ENCODE peak calls at places on chromosomes 4 and X, in eight cellular contexts. E is HepG2, R is hepatocyte, J is neuronal stem cell, Y is mesenchymal stem cell, F is endothelial cell of umbilical vein, B is OCI-LY7, S is DND-41. K is an unnamed sample.

GRCh38 chr4:25223770-25224375 is 10.0 kb upstream of the PI4K2B start:
- DNase-seq in S (peak; percentile 63), J (peak; percentile 47), R (no peak), F (peak; percentile 21), Y (peak; percentile 30), E (no peak), B (peak; percentile 57), K (peak; percentile 8)

GRCh38 chrX:20263474-20263873 is 3.2 kb downstream of the RPS6KA3 start:
- DNase-seq in Y (peak; percentile 39), E (no peak), F (peak; percentile 25), J (no peak), S (no peak), R (no peak), B (peak; percentile 28), K (peak; percentile 43)

GRCh38 chrX:40644175-40644574 is 3.2 kb downstream of the CXorf38 start:
- DNase-seq in S (no peak), F (peak; percentile 43), Y (peak; percentile 36), R (no peak), B (peak; percentile 11), J (no peak), E (no peak), K (peak; percentile 66)

GRCh38 chr4:32847466-32847865 is 2127.3 kb downstream of the PCDH7 start:
- DNase-seq in E (no peak), R (peak; percentile 26), B (no peak), J (peak; percentile 9), F (no peak), S (no peak), Y (peak; percentile 19), K (peak; percentile 29)

GRCh38 chr4:23485793-23486192 is 404.1 kb downstream of the PPARGC1A start:
- DNase-seq in R (no peak), S (no peak), E (no peak), F (peak; percentile 56), J (no peak), Y (no peak), B (no peak), K (no peak)

GRCh38 chr4:184463158-184463557 is 11.2 kb downstream of the IRF2 start:
- DNase-seq in S (no peak), R (no peak), B (no peak), F (no peak), Y (no peak), E (no peak), J (no peak), K (no peak)

GRCh38 chrX:2848806-2849420 is 20.2 kb downstream of the GYG2 start:
- DNase-seq in R (peak; percentile 28), J (no peak), F (no peak), B (no peak), S (no peak), E (peak; percentile 26), Y (peak; percentile 40), K (peak; percentile 43)

GRCh38 chrX:21528076-21528475 is 130.1 kb downstream of the KLHL34 start:
- DNase-seq in R (no peak), J (no peak), E (no peak), F (peak; percentile 53), B (no peak), Y (peak; percentile 24), S (no peak), K (peak; percentile 60)

GRCh38 chr4:102390438-102390837 is 45.2 kb upstream of the SLC39A8 start:
- DNase-seq in Y (peak; percentile 22), J (no peak), F (no peak), R (no peak), S (no peak), E (no peak), B (no peak), K (peak; percentile 70)

GRCh38 chr4:108529102-108529501 is 91.3 kb upstream of the RPL34 start:
- DNase-seq in J (no peak), S (no peak), B (no peak), R (no peak), Y (no peak), F (no peak), E (no peak), K (no peak)

GRCh38 chrX:34612036-34612435 is 45.0 kb downstream of the TMEM47 start:
- DNase-seq in J (no peak), Y (no peak), S (no peak), E (no peak), B (no peak), F (peak; percentile 67), R (no peak), K (no peak)

GRCh38 chrX:24760601-24761000 is 66.9 kb downstream of the POLA1 start:
- DNase-seq in B (no peak), Y (peak; percentile 1), E (no peak), F (no peak), S (no peak), R (no peak), J (no peak), K (peak; percentile 55)

GRCh38 chr4:22500128-22500611 is 15.7 kb downstream of the ADGRA3 start:
- DNase-seq in B (no peak), J (no peak), F (no peak), E (no peak), Y (no peak), R (no peak), S (no peak), K (no peak)

GRCh38 chr4:139492429-139492828 is 38.5 kb downstream of the RAB33B start:
- DNase-seq in F (no peak), S (no peak), B (no peak), J (no peak), R (no peak), E (no peak), Y (no peak), K (no peak)

GRCh38 chrX:115047181-115047580 is 29.8 kb upstream of the IL13RA2 start:
- DNase-seq in S (no peak), F (no peak), Y (peak; percentile 8), J (no peak), B (no peak), R (no peak), E (no peak), K (peak; percentile 48)

GRCh38 chr4:99248714-99249113 is 29.7 kb upstream of the ADH6 start:
- DNase-seq in F (no peak), Y (no peak), E (no peak), J (no peak), R (no peak), S (no peak), B (no peak), K (peak; percentile 3)

GRCh38 chr4:39435875-39436563 is 22.7 kb downstream of the RPL9 start:
- DNase-seq in S (no peak), Y (no peak), F (no peak), J (no peak), E (no peak), R (no peak), B (no peak), K (no peak)

GRCh38 chrX:57951666-57952319 is 41.5 kb upstream of the ZXDA start:
- DNase-seq in R (no peak), Y (no peak), J (no peak), F (no peak), S (peak; percentile 63), B (peak; percentile 94), E (no peak), K (no peak)

DNA sequence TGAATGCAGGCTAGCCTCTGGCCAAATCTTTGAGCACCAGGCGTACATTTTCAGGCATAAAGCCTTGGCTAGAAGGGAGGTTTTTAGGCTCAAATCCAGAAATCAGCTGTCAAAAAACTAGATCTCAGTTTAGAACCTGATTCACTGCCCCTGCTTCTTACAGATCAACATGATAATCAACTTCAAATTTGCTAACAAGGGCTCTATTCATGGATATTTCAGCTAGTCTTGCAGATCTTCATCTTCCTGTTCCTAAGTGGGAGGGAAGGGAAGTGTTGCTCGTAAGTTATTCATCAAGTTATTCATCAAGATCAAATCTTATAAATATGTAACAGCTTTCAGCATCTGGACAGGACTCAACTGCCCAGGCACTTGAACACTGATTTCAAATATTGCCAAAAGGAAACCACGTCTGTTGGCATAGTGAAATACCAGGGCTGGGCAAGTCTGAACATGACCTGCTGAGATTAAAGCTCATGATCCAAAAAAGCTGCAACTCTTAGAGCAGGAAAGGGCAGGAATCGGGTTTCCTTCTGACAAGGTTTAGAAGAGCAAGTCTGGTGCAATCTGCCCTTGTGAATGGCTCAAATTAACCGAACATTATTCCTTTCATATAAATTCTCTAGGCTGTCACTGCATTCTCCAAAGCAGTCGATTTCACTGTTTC is 200.3 kb downstream of the PDGFC start:
- DNase-seq in F (peak; percentile 88), S (no peak), J (peak; percentile 41), R (no peak), Y (peak; percentile 49), E (peak; percentile 36), B (no peak), K (peak; percentile 79)
- H2AFZ ChIP-seq in F (peak overlapping the region; percentile 79), S (no peak overlapping the region), J (peak overlapping the region; percentile 77), R (no peak overlapping the region), Y (no peak overlapping the region), E (peak overlapping the region; percentile 23), B (no peak overlapping the region), K (peak overlapping the region; percentile 44)

DNA sequence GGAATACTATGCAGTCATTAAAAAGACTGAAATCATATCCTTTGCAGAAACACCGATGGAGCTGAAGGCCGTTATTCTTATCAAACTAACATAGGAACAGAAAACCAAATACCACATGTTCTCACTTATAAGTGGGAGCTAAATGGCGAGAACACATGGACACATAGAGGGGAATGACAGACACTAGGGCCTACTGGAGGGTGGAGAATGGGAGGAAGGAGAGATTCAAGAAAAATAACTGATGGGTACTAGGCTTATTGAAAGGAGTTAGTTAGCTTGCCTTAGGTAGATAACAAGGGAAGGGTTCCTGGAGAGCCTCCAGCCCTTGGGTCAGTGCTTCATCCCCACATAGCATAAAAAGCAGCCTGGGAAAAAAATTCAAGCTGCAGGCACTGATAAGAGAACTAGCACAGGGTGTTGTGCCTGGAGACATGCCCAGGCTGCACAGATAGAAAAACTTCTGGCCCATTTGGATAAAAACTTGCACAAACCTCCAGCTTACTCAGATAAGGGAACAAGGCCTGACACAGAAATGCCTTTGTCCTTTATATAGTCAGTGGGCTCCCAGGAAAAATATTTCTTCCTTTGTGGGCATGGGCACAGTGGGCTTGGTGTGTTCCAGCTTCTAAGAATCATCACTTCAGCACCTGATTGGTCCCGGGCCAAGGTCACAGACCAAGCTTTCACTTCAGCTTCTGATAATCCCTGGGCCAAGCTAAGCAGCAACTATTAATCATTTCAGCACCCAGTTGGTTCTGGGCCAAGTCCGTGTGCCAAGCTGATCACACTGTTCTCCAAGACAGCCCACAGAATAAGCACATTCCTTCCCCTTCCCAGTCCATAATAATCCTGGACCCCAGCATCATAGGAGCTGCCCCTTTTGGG is 23.1 kb upstream of the PWWP3B start:
- DNase-seq in S (no peak), J (no peak), E (no peak), R (peak; percentile 4), F (no peak), B (no peak), Y (no peak), K (no peak)
- H2AFZ ChIP-seq in S (no peak overlapping the region), J (no peak overlapping the region), E (no peak overlapping the region), R (no peak overlapping the region), F (no peak overlapping the region), B (no peak overlapping the region), Y (no peak overlapping the region), K (no peak overlapping the region)

DNA sequence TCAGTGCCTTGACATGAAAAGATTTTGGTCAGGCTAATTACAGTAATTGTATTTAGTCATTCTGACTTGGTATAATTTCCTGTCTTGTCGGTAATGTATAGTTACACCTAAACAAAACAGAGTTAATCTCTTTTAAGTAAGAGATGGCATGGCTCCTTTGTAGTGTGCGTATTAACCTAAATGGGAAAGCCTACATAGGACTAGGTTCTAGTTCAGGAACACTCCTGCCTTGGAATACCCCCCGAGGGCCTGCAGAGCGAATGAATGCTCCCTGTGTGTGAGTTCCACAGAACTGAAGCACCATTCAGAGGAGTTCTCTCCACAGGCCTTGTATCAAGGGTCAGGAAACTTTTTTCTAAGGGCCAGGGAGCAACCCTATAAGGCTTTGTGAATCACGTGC is 45.0 kb upstream of the STIM2 start:
- DNase-seq in F (no peak), J (no peak), R (no peak), Y (no peak), B (no peak), S (no peak), E (no peak), K (no peak)
- H2AFZ ChIP-seq in F (no peak overlapping the region), J (no peak overlapping the region), R (no peak overlapping the region), Y (no peak overlapping the region), B (peak overlapping the region; percentile 16), S (no peak overlapping the region), E (no peak overlapping the region), K (no peak overlapping the region)

GRCh38 chr4:180665994-180666818 is 1577.0 kb upstream of the TENM3 start:
- DNase-seq in J (peak; percentile 63), R (peak; percentile 84), E (peak; percentile 47), S (peak; percentile 45), F (no peak), Y (peak; percentile 58), B (peak; percentile 72), K (peak; percentile 66)
- H2AFZ ChIP-seq in J (peak overlapping the region; percentile 41), R (no peak overlapping the region), E (no peak overlapping the region), S (peak overlapping the region; percentile 49), F (no peak overlapping the region), Y (no peak overlapping the region), B (peak overlapping the region; percentile 84), K (no peak overlapping the region)

K was measured in GM23248.